ENCODE peak calls at places on chromosomes 13 and 19, in ten cellular contexts. U is A549, D is stomach, N is uterus, X is H1, Y is tibial nerve, T is body of pancreas, E is K562, Z is transverse colon, I is Peyer's patch. G is an unnamed sample.
A peak's percentile ranks its signal among the peaks of the same experiment; 100 is the strongest.

GRCh38 chr13:20607015-20607414 is 40.1 kb downstream of the IFT88 start:
- DNase-seq in U (no peak), D (no peak), N (no peak), X (no peak), Y (no peak), T (no peak), E (no peak), Z (no peak), I (no peak), G (no peak)

GRCh38 chr19:47057328-47057727 is 8.9 kb upstream of the TMEM160 start:
- DNase-seq in U (no peak), D (no peak), N (no peak), X (no peak), Y (no peak), T (no peak), E (no peak), Z (no peak), I (no peak), G (no peak)

GRCh38 chr13:75139291-75139690 is 342.7 kb downstream of the TBC1D4 start:
- DNase-seq in U (no peak), D (no peak), N (no peak), X (no peak), Y (no peak), T (no peak), E (no peak), Z (no peak), I (no peak), G (no peak)

GRCh38 chr19:3095375-3096191 is 1.4 kb downstream of the GNA11 start:
- DNase-seq in U (no peak), D (no peak), N (no peak), X (peak; percentile 68), Y (no peak), T (peak; percentile 43), E (peak; percentile 68), Z (peak; percentile 50), I (peak; percentile 74), G (peak; percentile 34)

GRCh38 chr13:31970237-31970930 is 61.2 kb upstream of the FRY start:
- DNase-seq in U (no peak), D (no peak), N (no peak), X (no peak), Y (no peak), T (no peak), E (no peak), Z (no peak), I (no peak), G (no peak)

GRCh38 chr19:33740811-33741396 is 55.8 kb upstream of the KCTD15 start:
- DNase-seq in U (peak; percentile 45), D (no peak), N (no peak), X (peak; percentile 84), Y (no peak), T (peak; percentile 45), E (peak; percentile 63), Z (no peak), I (no peak), G (peak; percentile 55)

GRCh38 chr19:12676384-12676792 is 5.3 kb downstream of the DHPS start:
- DNase-seq in U (peak; percentile 80), D (peak; percentile 85), N (peak; percentile 78), X (peak; percentile 99), Y (peak; percentile 88), T (peak; percentile 88), E (peak; percentile 90), Z (peak; percentile 86), I (peak; percentile 87), G (peak; percentile 81)

GRCh38 chr13:51097353-51098043 is 13.6 kb downstream of the C13orf42 start:
- DNase-seq in U (no peak), D (no peak), N (no peak), X (peak; percentile 41), Y (no peak), T (no peak), E (no peak), Z (no peak), I (no peak), G (no peak)

GRCh38 chr13:32285633-32285965 is 29.6 kb downstream of the ZAR1L start:
- DNase-seq in U (no peak), D (no peak), N (no peak), X (no peak), Y (no peak), T (no peak), E (no peak), Z (no peak), I (no peak), G (no peak)

GRCh38 chr19:19821366-19822147 is at the start of gene ZNF506:
- DNase-seq in U (peak; percentile 71), D (peak; percentile 100), N (peak; percentile 99), X (peak; percentile 79), Y (peak; percentile 100), T (peak; percentile 100), E (peak; percentile 6), Z (peak; percentile 99), I (peak; percentile 96), G (peak; percentile 85)
- TF ChIP-seq POLR2A in U (no peak), D (no peak), N (peak; percentile 79), X (peak; percentile 92), Y (peak; percentile 90), T (peak; percentile 86), E (no peak), Z (peak; percentile 97), I (peak; percentile 92), G (peak; percentile 57)

GRCh38 chr13:38386421-38386820 is 36.8 kb downstream of the UFM1 start:
- DNase-seq in U (no peak), D (no peak), N (no peak), X (no peak), Y (no peak), T (no peak), E (no peak), Z (no peak), I (no peak), G (no peak)
- TF ChIP-seq POLR2A in U (no peak), D (no peak), N (no peak), X (no peak), Y (no peak), T (no peak), E (no peak), Z (no peak), I (no peak), G (no peak)

GRCh38 chr19:42253245-42254082 is 1.5 kb downstream of the ERF start:
- DNase-seq in U (peak; percentile 81), D (peak; percentile 62), N (peak; percentile 74), X (peak; percentile 81), Y (peak; percentile 57), T (peak; percentile 72), E (peak; percentile 78), Z (peak; percentile 73), I (peak; percentile 77), G (peak; percentile 72)

GRCh38 chr19:42254083-42254849 is 662 bp downstream of the ERF start:
- DNase-seq in U (peak; percentile 92), D (peak; percentile 79), N (peak; percentile 83), X (peak; percentile 83), Y (peak; percentile 79), T (peak; percentile 86), E (peak; percentile 87), Z (peak; percentile 84), I (peak; percentile 87), G (peak; percentile 75)

GRCh38 chr19:42254850-42255765 is at the start of gene ERF:
- DNase-seq in U (peak; percentile 98), D (peak; percentile 96), N (peak; percentile 93), X (peak; percentile 94), Y (peak; percentile 95), T (peak; percentile 96), E (peak; percentile 96), Z (peak; percentile 95), I (peak; percentile 98), G (peak; percentile 98)

GRCh38 chr19:42252365-42253244 is 2.3 kb downstream of the ERF start:
- DNase-seq in U (peak; percentile 52), D (no peak), N (peak; percentile 73), X (no peak), Y (no peak), T (peak; percentile 60), E (peak; percentile 57), Z (no peak), I (peak; percentile 56), G (peak; percentile 54)

DNA sequence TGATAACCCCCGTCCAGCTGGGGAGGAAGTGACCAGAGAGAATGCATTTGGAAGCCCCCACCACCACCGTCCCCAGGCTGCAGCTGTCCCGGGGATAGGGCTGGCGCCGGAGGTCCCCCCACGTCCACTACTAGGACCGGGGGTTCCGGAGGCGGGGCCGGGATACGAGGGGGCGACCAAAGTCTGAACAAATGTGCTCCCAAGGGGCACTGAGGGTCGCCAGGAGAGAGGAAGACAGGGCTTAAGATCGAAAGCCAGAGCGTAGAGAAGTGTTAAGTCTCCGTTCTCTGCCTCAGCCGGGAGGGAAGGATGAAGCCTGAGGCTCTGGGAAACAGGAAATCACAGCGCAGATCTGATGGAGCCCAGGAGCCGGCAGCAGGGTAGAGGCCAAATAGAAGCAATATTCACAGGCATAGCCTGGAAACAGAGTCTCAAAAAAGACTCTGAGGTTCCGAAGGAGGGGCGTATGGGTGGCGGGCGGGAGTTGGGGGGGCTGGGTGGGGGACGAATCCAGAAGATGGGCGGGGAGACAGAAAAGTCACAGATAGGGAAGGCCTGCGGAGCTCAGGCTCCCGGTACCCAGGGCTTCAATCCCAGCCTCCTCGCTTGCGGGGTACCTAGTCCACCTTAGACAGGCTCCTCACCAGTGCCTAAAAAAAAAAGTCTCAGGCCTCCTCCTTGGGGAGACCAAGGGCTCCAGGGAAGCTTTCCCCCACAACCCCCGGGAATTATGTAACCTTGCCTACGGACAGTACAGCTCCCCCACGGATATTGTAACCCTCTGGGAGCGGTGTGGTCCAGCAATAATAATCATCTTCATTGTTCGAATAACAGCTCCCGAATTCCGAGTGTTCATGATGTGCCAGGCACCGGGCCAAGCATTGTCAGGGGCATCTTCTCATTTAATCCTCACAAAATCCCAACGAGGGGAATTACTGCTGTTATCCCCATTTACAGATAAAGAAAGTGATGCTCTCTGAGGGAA is 1.1 kb upstream of the ERF start:
- DNase-seq in U (peak; percentile 80), D (no peak), N (peak; percentile 66), X (no peak), Y (no peak), T (peak; percentile 38), E (peak; percentile 54), Z (no peak), I (peak; percentile 64), G (no peak)
- TF ChIP-seq POLR2A in U (peak; percentile 29), D (no peak), N (peak; percentile 22), X (no peak), Y (no peak), T (no peak), E (no peak), Z (peak; percentile 18), I (no peak), G (no peak)

GRCh38 chr13:97433727-97434416 is at the start of gene RAP2A:
- DNase-seq in U (peak; percentile 88), D (peak; percentile 90), N (peak; percentile 90), X (peak; percentile 86), Y (peak; percentile 75), T (peak; percentile 89), E (peak; percentile 91), Z (peak; percentile 91), I (peak; percentile 91), G (peak; percentile 97)

GRCh38 chr13:97431365-97431764 is 2.6 kb upstream of the RAP2A start:
- DNase-seq in U (no peak), D (no peak), N (no peak), X (no peak), Y (no peak), T (no peak), E (no peak), Z (no peak), I (no peak), G (no peak)

GRCh38 chr13:97434417-97435296 is 688 bp downstream of the RAP2A start:
- DNase-seq in U (peak; percentile 31), D (peak; percentile 37), N (peak; percentile 44), X (peak; percentile 55), Y (peak; percentile 27), T (peak; percentile 44), E (peak; percentile 29), Z (peak; percentile 43), I (peak; percentile 72), G (peak; percentile 67)

GRCh38 chr13:97432232-97432916 is 1.6 kb upstream of the RAP2A start:
- DNase-seq in U (no peak), D (no peak), N (no peak), X (no peak), Y (no peak), T (no peak), E (no peak), Z (no peak), I (no peak), G (no peak)

GRCh38 chr13:97432917-97433726 is 847 bp upstream of the RAP2A start:
- DNase-seq in U (peak; percentile 99), D (peak; percentile 98), N (peak; percentile 99), X (peak; percentile 100), Y (peak; percentile 99), T (peak; percentile 97), E (peak; percentile 88), Z (peak; percentile 99), I (peak; percentile 99), G (peak; percentile 99)
- TF ChIP-seq POLR2A in U (peak; percentile 17), D (no peak), N (peak; percentile 64), X (peak; percentile 75), Y (peak; percentile 79), T (no peak), E (peak; percentile 69), Z (no peak), I (no peak), G (peak; percentile 80)